ENCODE peak calls at places on chromosomes 3 and 15, in five cellular contexts. R is fibroblast of mammary gland, E is astrocyte of the spinal cord, A is brain microvascular endothelial cell, G is A549. Y is an unnamed sample.

GRCh38 chr3:77038928-77039605 is 832 bp upstream of the ROBO2 start:
- DNase-seq in R (peak; percentile 6), E (peak; percentile 5), A (no peak), G (no peak), Y (peak; percentile 32)

GRCh38 chr15:81575436-81576123 is 201.6 kb upstream of the TMC3 start:
- DNase-seq in R (peak; percentile 5), E (no peak), A (peak; percentile 35), G (no peak), Y (no peak)

GRCh38 chr3:53152316-53152715 is 8.7 kb upstream of the PRKCD start:
- DNase-seq in R (no peak), E (no peak), A (no peak), G (no peak), Y (no peak)

GRCh38 chr3:15217841-15218267 is 11.8 kb downstream of the CAPN7 start:
- DNase-seq in R (no peak), E (no peak), A (no peak), G (no peak), Y (no peak)

GRCh38 chr3:124579641-124580040 is 150.6 kb upstream of the UMPS start:
- DNase-seq in R (no peak), E (no peak), A (no peak), G (no peak), Y (no peak)

GRCh38 chr3:125052671-125053303 is 3.0 kb downstream of the HEG1 start:
- DNase-seq in R (peak; percentile 94), E (peak; percentile 90), A (peak; percentile 90), G (peak; percentile 14), Y (peak; percentile 80)

GRCh38 chr3:36933540-36934296 is 11.1 kb downstream of the TRANK1 start:
- DNase-seq in R (no peak), E (no peak), A (no peak), G (no peak), Y (no peak)

GRCh38 chr3:19399836-19400235 is 251.5 kb downstream of the KCNH8 start:
- DNase-seq in R (no peak), E (no peak), A (no peak), G (no peak), Y (no peak)

GRCh38 chr3:14803101-14803980 is 15.4 kb upstream of the FGD5 start:
- DNase-seq in R (no peak), E (no peak), A (peak; percentile 5), G (peak; percentile 68), Y (no peak)

GRCh38 chr15:70154440-70155347 is 57.0 kb upstream of the TLE3 start:
- DNase-seq in R (no peak), E (no peak), A (no peak), G (no peak), Y (no peak)

GRCh38 chr3:51337666-51338065 is 47.4 kb upstream of the MANF start:
- DNase-seq in R (no peak), E (no peak), A (no peak), G (no peak), Y (no peak)

GRCh38 chr3:12948371-12948770 is 107.0 kb upstream of the RPL32 start:
- DNase-seq in R (peak; percentile 62), E (peak; percentile 36), A (peak; percentile 21), G (no peak), Y (peak; percentile 76)

GRCh38 chr3:87621667-87622066 is 345.3 kb upstream of the POU1F1 start:
- DNase-seq in R (no peak), E (no peak), A (no peak), G (no peak), Y (no peak)

GRCh38 chr3:50090985-50091384 is 2.3 kb downstream of the RBM5 start:
- DNase-seq in R (no peak), E (no peak), A (no peak), G (no peak), Y (no peak)

GRCh38 chr3:193997228-193998192 is 138.4 kb upstream of the HES1 start:
- DNase-seq in R (no peak), E (no peak), A (no peak), G (no peak), Y (no peak)

GRCh38 chr3:123072152-123072551 is 5.3 kb downstream of the PDIA5 start:
- DNase-seq in R (no peak), E (no peak), A (no peak), G (no peak), Y (no peak)

GRCh38 chr3:173770796-173771573 is 373.4 kb downstream of the NLGN1 start:
- DNase-seq in R (peak; percentile 50), E (no peak), A (no peak), G (no peak), Y (no peak)

GRCh38 chr3:104596551-104596950 is 770.2 kb upstream of the ALCAM start:
- DNase-seq in R (peak; percentile 58), E (peak; percentile 74), A (peak; percentile 37), G (peak; percentile 59), Y (peak; percentile 21)

GRCh38 chr3:32603064-32603463 is 32.4 kb upstream of the DYNC1LI1 start:
- DNase-seq in R (no peak), E (no peak), A (no peak), G (no peak), Y (no peak)

GRCh38 chr3:186107148-186108105 is 1.5 kb downstream of the ETV5 start:
- DNase-seq in R (peak; percentile 48), E (peak; percentile 81), A (peak; percentile 55), G (peak; percentile 63), Y (peak; percentile 57)

GRCh38 chr15:79197285-79197684 is 85.2 kb upstream of the ANKRD34C start:
- DNase-seq in R (no peak), E (no peak), A (no peak), G (no peak), Y (no peak)

GRCh38 chr15:63939531-63940130 is 105.9 kb upstream of the HERC1 start:
- DNase-seq in R (peak; percentile 71), E (peak; percentile 35), A (peak; percentile 73), G (no peak), Y (peak; percentile 78)

GRCh38 chr15:88891540-88892254 is 3.6 kb downstream of the HAPLN3 start:
- DNase-seq in R (no peak), E (no peak), A (no peak), G (no peak), Y (no peak)

GRCh38 chr3:33174095-33174494 is 44.5 kb downstream of the SUSD5 start:
- DNase-seq in R (no peak), E (no peak), A (no peak), G (no peak), Y (no peak)

GRCh38 chr3:194711913-194712312 is 26.2 kb downstream of the FAM43A start:
- DNase-seq in R (peak; percentile 82), E (peak; percentile 94), A (peak; percentile 99), G (peak; percentile 67), Y (peak; percentile 51)

GRCh38 chr3:196159952-196160804 is 51.0 kb downstream of the ZDHHC19 start:
- DNase-seq in R (peak; percentile 83), E (peak; percentile 71), A (peak; percentile 57), G (no peak), Y (peak; percentile 62)

GRCh38 chr3:108301695-108302404 is 5.5 kb downstream of the HHLA2 start:
- DNase-seq in R (no peak), E (no peak), A (no peak), G (no peak), Y (peak; percentile 22)

GRCh38 chr3:169082634-169083033 is 580.9 kb downstream of the MECOM start:
- DNase-seq in R (no peak), E (no peak), A (no peak), G (no peak), Y (no peak)

GRCh38 chr3:18438586-18438985 is 13.4 kb upstream of the SATB1 start:
- DNase-seq in R (no peak), E (no peak), A (no peak), G (no peak), Y (no peak)

GRCh38 chr15:60486742-60487141 is 7.8 kb upstream of the ICE2 start:
- DNase-seq in R (no peak), E (no peak), A (no peak), G (no peak), Y (no peak)
- TF ChIP-seq CTCF in R (no peak), E (no peak), A (no peak), G (no peak), Y (no peak)

GRCh38 chr3:134803652-134804051 is 8.6 kb downstream of the EPHB1 start:
- DNase-seq in R (no peak), E (no peak), A (no peak), G (no peak), Y (no peak)
- H3K4me3 ChIP-seq in R (no peak overlapping the region), E (no peak overlapping the region), A (no peak overlapping the region), G (no peak overlapping the region), Y (no peak overlapping the region)

GRCh38 chr3:156460206-156460609 is 94.7 kb downstream of the SSR3 start:
- DNase-seq in R (no peak), E (no peak), A (no peak), G (no peak), Y (no peak)

GRCh38 chr3:156459434-156459833 is 95.5 kb downstream of the SSR3 start:
- DNase-seq in R (no peak), E (no peak), A (no peak), G (no peak), Y (no peak)

GRCh38 chr3:156456771-156457224 is 98.1 kb downstream of the SSR3 start:
- DNase-seq in R (no peak), E (peak; percentile 41), A (peak; percentile 68), G (no peak), Y (no peak)

GRCh38 chr3:156449712-156450574 is 105.0 kb downstream of the SSR3 start:
- DNase-seq in R (peak; percentile 55), E (peak; percentile 36), A (peak; percentile 20), G (peak; percentile 32), Y (peak; percentile 68)

DNA sequence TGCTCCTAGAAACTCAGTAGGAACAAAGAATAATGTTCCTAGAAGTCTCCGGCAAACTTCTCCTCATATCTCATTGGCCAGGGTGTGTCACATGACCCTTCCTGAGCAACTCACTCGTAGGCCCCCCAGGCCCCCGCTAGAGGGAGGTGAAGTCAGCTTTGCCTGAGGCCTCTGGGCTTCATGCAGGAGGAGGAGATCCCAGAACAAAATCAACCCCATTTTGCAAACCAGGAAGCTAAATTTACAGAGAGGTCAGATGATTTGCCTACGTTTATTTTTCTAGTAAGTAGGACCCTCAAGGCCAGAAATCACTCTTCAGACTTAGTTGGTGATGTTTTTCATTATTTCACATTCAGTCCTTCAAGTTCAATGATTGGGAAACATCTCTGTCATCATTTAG is 99.1 kb downstream of the SSR3 start:
- DNase-seq in R (no peak), E (no peak), A (no peak), G (peak; percentile 5), Y (no peak)
- TF ChIP-seq CTCF in R (no peak), E (no peak), A (peak; percentile 17), G (no peak), Y (no peak)

GRCh38 chr3:126200534-126200933 is 20.1 kb upstream of the ALDH1L1 start:
- DNase-seq in R (no peak), E (no peak), A (no peak), G (no peak), Y (no peak)

GRCh38 chr3:126197854-126198584 is 17.6 kb upstream of the ALDH1L1 start:
- DNase-seq in R (peak; percentile 66), E (peak; percentile 56), A (peak; percentile 77), G (peak; percentile 72), Y (peak; percentile 48)

GRCh38 chr3:126199256-126199655 is 18.9 kb upstream of the ALDH1L1 start:
- DNase-seq in R (no peak), E (no peak), A (no peak), G (no peak), Y (no peak)

GRCh38 chr3:126194713-126195305 is 14.4 kb upstream of the ALDH1L1 start:
- DNase-seq in R (peak; percentile 22), E (peak; percentile 20), A (no peak), G (peak; percentile 21), Y (no peak)

DNA sequence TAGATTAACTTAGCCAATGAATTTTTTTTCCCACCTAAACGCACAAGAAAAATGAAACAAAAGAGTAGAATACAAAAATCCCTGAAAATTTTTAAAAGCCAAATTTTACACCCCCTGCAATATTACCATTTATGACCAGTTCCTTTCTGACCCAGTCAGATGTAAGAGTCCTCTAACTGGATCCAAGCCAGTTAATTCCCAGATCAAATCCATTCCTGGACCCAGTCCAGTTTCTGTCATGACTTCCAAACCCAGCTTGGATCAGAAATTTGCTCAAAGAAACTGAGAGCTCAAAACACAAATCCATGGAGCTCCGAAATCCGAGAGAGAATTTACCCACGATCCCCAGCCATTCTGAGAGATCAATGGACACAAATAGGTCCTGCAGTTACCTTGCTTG is 17.0 kb upstream of the ALDH1L1 start:
- DNase-seq in R (no peak), E (no peak), A (no peak), G (no peak), Y (no peak)
- H3K4me3 ChIP-seq in R (no peak overlapping the region), E (no peak overlapping the region), A (no peak overlapping the region), G (no peak overlapping the region), Y (no peak overlapping the region)